ENCODE peak calls at places on chromosomes 2 and 18, in four cellular contexts. Z, Y, V and F are unnamed samples.

GRCh38 chr2:100388703-100389102 is 28.8 kb downstream of the CHST10 start:
- DNase-seq in Z (no peak), Y (no peak), V (no peak), F (no peak)

GRCh38 chr2:127515383-127515915 is 10.8 kb downstream of the IWS1 start:
- DNase-seq in Z (no peak), Y (no peak), V (no peak), F (no peak)

GRCh38 chr2:124267821-124268220 is 242.7 kb downstream of the CNTNAP5 start:
- DNase-seq in Z (no peak), Y (no peak), V (no peak), F (no peak)

GRCh38 chr2:231563378-231563961 is 29.2 kb upstream of the TEX44 start:
- DNase-seq in Z (peak), Y (no peak), V (peak), F (peak)

GRCh38 chr2:39851251-39851650 is 72.2 kb upstream of the THUMPD2 start:
- DNase-seq in Z (no peak), Y (no peak), V (no peak), F (no peak)

GRCh38 chr18:36152781-36153180 is 23.1 kb downstream of the ELP2 start:
- DNase-seq in Z (no peak), Y (no peak), V (no peak), F (no peak)

GRCh38 chr18:67876866-67877265 is 360.3 kb upstream of the DSEL start:
- DNase-seq in Z (no peak), Y (no peak), V (peak), F (no peak)

GRCh38 chr2:162091325-162092007 is 17.5 kb upstream of the DPP4 start:
- DNase-seq in Z (no peak), Y (no peak), V (peak), F (no peak)

GRCh38 chr18:28522250-28522649 is 345.3 kb upstream of the CDH2 start:
- DNase-seq in Z (no peak), Y (no peak), V (no peak), F (no peak)

GRCh38 chr2:241573741-241574140 is 15.2 kb downstream of the BOK start:
- DNase-seq in Z (no peak), Y (no peak), V (no peak), F (no peak)

GRCh38 chr2:18209934-18210639 is 331.6 kb downstream of the KCNS3 start:
- DNase-seq in Z (no peak), Y (no peak), V (peak), F (no peak)

GRCh38 chr2:99984781-99985525 is 157.4 kb downstream of the AFF3 start:
- DNase-seq in Z (no peak), Y (no peak), V (peak), F (no peak)

DNA sequence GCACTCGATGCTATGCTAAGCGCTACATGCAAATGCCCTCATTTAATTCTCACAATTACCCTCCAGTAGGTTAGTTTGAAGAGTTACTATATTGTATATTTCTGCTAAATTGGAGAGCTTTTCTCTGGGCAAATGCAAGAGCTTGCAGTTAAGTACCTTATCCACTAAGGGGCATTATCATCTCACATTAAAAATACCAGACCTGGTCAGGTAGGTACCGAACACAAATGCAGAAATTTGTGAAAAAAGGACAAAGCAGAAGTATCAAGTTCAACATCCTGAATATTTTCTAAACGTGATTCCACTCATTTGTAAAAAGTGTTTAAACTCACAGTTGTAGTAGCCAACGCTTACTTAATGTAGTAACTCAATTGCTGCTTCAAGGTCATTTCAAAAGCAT is 52.2 kb downstream of the CYRIA start:
- DNase-seq in Z (peak), Y (no peak), V (peak), F (peak)
- TF ChIP-seq CTCF in Z (peak), Y (peak), V (no peak), F (peak)

GRCh38 chr2:121418494-121419058 is 112.1 kb upstream of the RNU4ATAC start:
- DNase-seq in Z (no peak), Y (no peak), V (no peak), F (no peak)

GRCh38 chr2:121419081-121419699 is 111.5 kb upstream of the RNU4ATAC start:
- DNase-seq in Z (no peak), Y (no peak), V (no peak), F (no peak)

GRCh38 chr2:121417826-121418225 is 112.9 kb upstream of the RNU4ATAC start:
- DNase-seq in Z (no peak), Y (no peak), V (peak), F (no peak)

GRCh38 chr2:121415727-121416126 is 115.0 kb upstream of the RNU4ATAC start:
- DNase-seq in Z (no peak), Y (no peak), V (no peak), F (no peak)

DNA sequence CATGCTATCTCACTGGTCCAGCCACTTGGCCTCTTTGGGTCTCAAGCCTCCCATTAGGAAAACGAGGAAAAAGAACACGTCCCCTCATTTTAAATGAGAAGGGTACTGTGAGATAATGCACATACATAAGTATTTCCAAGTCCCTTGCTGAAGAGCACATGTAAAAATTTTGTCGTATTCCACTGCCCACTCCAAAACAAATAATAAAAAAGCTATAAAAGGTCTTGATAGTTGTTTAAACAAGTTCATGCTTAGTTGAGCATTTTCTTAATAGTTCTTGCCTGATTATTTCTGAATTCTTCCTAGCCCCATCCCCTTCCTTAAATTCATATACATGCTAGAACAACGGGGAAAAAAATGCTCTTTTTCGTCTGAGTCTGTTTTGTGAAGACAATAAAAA is 110.2 kb upstream of the RNU4ATAC start:
- DNase-seq in Z (no peak), Y (no peak), V (no peak), F (no peak)
- TF ChIP-seq CTCF in Z (no peak), Y (no peak), V (no peak), F (no peak)

DNA sequence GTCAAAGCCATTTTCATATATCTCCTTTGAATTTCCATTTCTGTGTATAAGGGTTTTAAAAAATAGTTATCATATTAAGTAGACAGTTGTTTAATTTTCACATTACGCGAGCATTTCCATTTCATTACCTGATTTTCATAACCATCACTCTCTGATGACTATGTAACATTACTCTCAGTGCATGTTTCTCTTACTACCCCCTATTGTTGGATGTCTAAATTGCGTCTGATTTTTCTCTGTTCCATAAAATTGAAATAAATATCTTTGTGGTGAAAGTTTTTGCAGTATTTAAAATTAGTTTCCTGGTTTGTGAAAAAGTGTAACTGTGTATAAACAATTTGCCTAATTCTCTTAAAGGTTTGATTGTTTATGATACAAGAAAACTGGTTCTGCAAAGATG is 123.8 kb downstream of the MYO1B start:
- DNase-seq in Z (no peak), Y (no peak), V (peak), F (no peak)
- TF ChIP-seq CTCF in Z (no peak), Y (peak), V (no peak), F (no peak)

GRCh38 chr2:94995516-94995915 is 30.0 kb upstream of the MAL start:
- DNase-seq in Z (no peak), Y (no peak), V (no peak), F (no peak)

GRCh38 chr2:94996401-94997100 is 29.0 kb upstream of the MAL start:
- DNase-seq in Z (no peak), Y (no peak), V (no peak), F (no peak)

GRCh38 chr2:95001117-95001551 is 24.4 kb upstream of the MAL start:
- DNase-seq in Z (no peak), Y (no peak), V (no peak), F (no peak)

GRCh38 chr2:94999431-94999883 is 26.1 kb upstream of the MAL start:
- DNase-seq in Z (no peak), Y (no peak), V (no peak), F (no peak)

GRCh38 chr2:94997981-94998920 is 27.3 kb upstream of the MAL start:
- DNase-seq in Z (no peak), Y (no peak), V (no peak), F (no peak)
- TF ChIP-seq CTCF in Z (no peak), Y (no peak), V (no peak), F (no peak)

DNA sequence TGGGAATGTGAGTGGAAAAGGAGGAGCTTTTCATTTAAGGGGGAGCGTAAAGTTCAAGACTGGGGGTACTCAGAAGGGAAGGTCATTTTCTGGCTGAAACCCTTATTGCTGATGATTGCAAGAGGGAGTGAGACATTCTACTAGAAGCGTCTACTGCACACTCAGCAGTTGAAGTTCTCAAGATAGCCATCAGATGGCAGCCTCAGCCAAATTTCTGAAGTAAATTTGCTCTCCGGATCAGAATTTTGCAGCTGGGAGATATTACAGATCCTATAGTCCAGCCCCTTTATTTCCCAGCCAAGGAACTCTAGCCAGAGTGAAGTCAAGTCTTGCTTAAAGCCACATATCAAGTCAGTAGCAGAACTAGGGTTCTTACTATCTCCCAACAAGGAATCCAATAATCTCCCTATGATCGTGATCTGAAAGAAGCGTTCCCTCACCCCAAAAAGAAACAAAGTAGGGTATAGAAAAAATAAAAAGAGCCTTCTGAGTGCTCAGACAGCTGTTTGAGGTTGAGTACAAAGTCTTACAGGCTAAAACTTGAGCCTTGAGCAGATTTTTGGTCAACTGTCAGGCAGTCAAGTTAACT is 24.0 kb downstream of the RAX start:
- DNase-seq in Z (peak), Y (no peak), V (peak), F (peak)
- TF ChIP-seq CTCF in Z (peak), Y (peak), V (peak), F (peak)